ENCODE peak calls at places on chromosomes 13 and 19, in seven cellular contexts. F is mesothelial cell of epicardium; I is CD4-positive, alpha-beta T cell; G is HFF-Myc; L is mucosa of descending colon; H is nephron progenitor cell; Z is lower leg skin. N is an unnamed sample.

GRCh38 chr13:70042193-70042592 is 65.4 kb upstream of the ATXN8OS start:
- DNase-seq in Z (no peak), F (no peak), I (no peak), H (no peak), G (no peak), L (no peak), N (no peak)

GRCh38 chr19:3509566-3509989 is 3.5 kb downstream of the FZR1 start:
- DNase-seq in I (no peak), L (no peak), F (no peak), G (peak), Z (no peak), H (no peak), N (no peak)

GRCh38 chr19:2798158-2798685 is 12.9 kb downstream of the THOP1 start:
- DNase-seq in Z (no peak), H (no peak), L (no peak), I (no peak), G (no peak), F (no peak), N (no peak)

GRCh38 chr13:86960876-86961275 is 710.3 kb upstream of the SLITRK5 start:
- DNase-seq in I (no peak), G (no peak), H (no peak), L (no peak), F (no peak), Z (no peak), N (no peak)

GRCh38 chr13:60759499-60759898 is 362.5 kb downstream of the TDRD3 start:
- DNase-seq in G (no peak), L (peak), Z (no peak), H (no peak), F (no peak), I (no peak), N (no peak)

GRCh38 chr19:6774821-6775707 is 2.6 kb downstream of the VAV1 start:
- DNase-seq in I (no peak), Z (no peak), H (no peak), L (no peak), G (no peak), F (no peak), N (no peak)

GRCh38 chr19:35495107-35496064 is 5.1 kb upstream of the KRTDAP start:
- DNase-seq in L (peak), H (peak), I (peak), Z (no peak), G (peak), F (peak), N (peak)

GRCh38 chr13:75368167-75368566 is 113.8 kb downstream of the TBC1D4 start:
- DNase-seq in H (no peak), I (no peak), F (no peak), G (no peak), Z (no peak), L (peak), N (no peak)

GRCh38 chr19:47697863-47698609 is 15.2 kb upstream of the EHD2 start:
- DNase-seq in Z (peak), H (peak), F (no peak), I (peak), L (peak), G (peak), N (peak)

GRCh38 chr13:72952529-72953141 is 106.2 kb upstream of the KLF5 start:
- DNase-seq in I (no peak), L (peak), G (no peak), H (no peak), Z (no peak), F (no peak), N (no peak)

GRCh38 chr19:37551123-37551993 is 43.2 kb downstream of the ZNF571 start:
- DNase-seq in Z (no peak), F (no peak), H (no peak), G (no peak), I (no peak), L (peak), N (peak)

GRCh38 chr19:51407631-51408131 is 9.8 kb downstream of the SIGLEC10 start:
- DNase-seq in H (no peak), L (peak), Z (no peak), I (no peak), G (no peak), F (no peak), N (no peak)

GRCh38 chr19:36418287-36419001 is at the start of gene ZFP82:
- DNase-seq in I (peak), G (peak), H (peak), F (peak), L (peak), Z (peak), N (peak)

GRCh38 chr19:5625641-5626040 is 2.8 kb downstream of the SAFB start:
- DNase-seq in F (no peak), I (no peak), G (no peak), L (no peak), Z (no peak), H (no peak), N (no peak)

GRCh38 chr19:28603453-28603852 is 609.5 kb downstream of the UQCRFS1 start:
- DNase-seq in G (no peak), F (no peak), H (no peak), Z (no peak), I (no peak), L (no peak), N (no peak)

GRCh38 chr13:42532561-42533335 is 41.2 kb upstream of the TNFSF11 start:
- DNase-seq in Z (no peak), G (no peak), L (no peak), H (no peak), F (no peak), I (no peak), N (no peak)

GRCh38 chr19:3538965-3539742 is at the start of gene TEKTIP1:
- DNase-seq in G (no peak), I (no peak), Z (no peak), H (peak), L (no peak), F (no peak), N (no peak)

GRCh38 chr13:114074671-114075315 is 57.6 kb downstream of the RASA3 start:
- DNase-seq in Z (no peak), G (no peak), I (no peak), F (peak), H (peak), L (no peak), N (no peak)

GRCh38 chr19:3186891-3187661 is 1.3 kb downstream of the NCLN start:
- DNase-seq in I (no peak), H (no peak), F (no peak), L (no peak), G (no peak), Z (no peak), N (no peak)

GRCh38 chr13:97757807-97758206 is 195.7 kb upstream of the IPO5 start:
- DNase-seq in F (no peak), G (no peak), L (no peak), Z (no peak), I (no peak), H (no peak), N (no peak)

GRCh38 chr13:111854403-111854802 is 212.5 kb upstream of the SOX1 start:
- DNase-seq in G (no peak), L (no peak), I (no peak), H (no peak), F (no peak), Z (no peak), N (no peak)

GRCh38 chr13:45564108-45564507 is 51.4 kb downstream of the ERICH6B start:
- DNase-seq in F (no peak), G (peak), H (no peak), L (no peak), I (no peak), Z (no peak), N (no peak)

GRCh38 chr13:75330770-75331169 is 151.2 kb downstream of the TBC1D4 start:
- DNase-seq in I (no peak), F (no peak), H (no peak), Z (no peak), L (no peak), G (no peak), N (no peak)

GRCh38 chr13:110562696-110563462 is 1.4 kb upstream of the RAB20 start:
- DNase-seq in H (no peak), Z (no peak), G (no peak), L (peak), I (no peak), F (no peak), N (no peak)

GRCh38 chr19:29576761-29577661 is 29.1 kb upstream of the POP4 start:
- DNase-seq in G (no peak), I (no peak), F (no peak), H (no peak), L (no peak), Z (no peak), N (no peak)

GRCh38 chr13:83824561-83824960 is 57.7 kb downstream of the SLITRK1 start:
- DNase-seq in G (no peak), Z (no peak), H (no peak), I (no peak), F (no peak), L (no peak), N (no peak)

GRCh38 chr13:112106467-112107141 is 39.7 kb downstream of the SOX1 start:
- DNase-seq in H (peak), I (no peak), G (no peak), L (no peak), F (no peak), Z (no peak), N (no peak)

GRCh38 chr19:18538115-18538514 is 5.3 kb downstream of the FKBP8 start:
- DNase-seq in Z (no peak), H (no peak), L (no peak), F (no peak), I (no peak), G (no peak), N (no peak)

GRCh38 chr13:99311748-99312492 is 4.7 kb upstream of the GPR183 start:
- DNase-seq in H (no peak), G (no peak), L (no peak), Z (no peak), I (no peak), F (no peak), N (no peak)

GRCh38 chr19:1465191-1466016 is 13.6 kb downstream of the C19orf25 start:
- DNase-seq in H (peak), G (no peak), Z (no peak), L (peak), F (no peak), I (no peak), N (no peak)

GRCh38 chr13:99812611-99813010 is 159.0 kb downstream of the ZIC5 start:
- DNase-seq in H (no peak), F (no peak), G (no peak), Z (no peak), L (no peak), I (no peak), N (no peak)

GRCh38 chr13:51435002-51435578 is 17.7 kb downstream of the INTS6 start:
- DNase-seq in H (no peak), F (no peak), L (no peak), Z (no peak), G (no peak), I (no peak), N (no peak)

GRCh38 chr19:27966390-27966816 is 1246.5 kb downstream of the UQCRFS1 start:
- DNase-seq in H (no peak), F (no peak), G (no peak), I (no peak), L (no peak), Z (no peak), N (no peak)

GRCh38 chr19:6828698-6829633 is 56.5 kb downstream of the VAV1 start:
- DNase-seq in L (peak), F (no peak), I (no peak), H (no peak), G (no peak), Z (no peak), N (no peak)

GRCh38 chr13:77696006-77696862 is 1.3 kb upstream of the SLAIN1 start:
- DNase-seq in H (no peak), G (no peak), F (no peak), L (no peak), I (no peak), Z (no peak), N (no peak)

GRCh38 chr19:40623403-40624239 is 22.5 kb downstream of the LTBP4 start:
- DNase-seq in L (peak), H (peak), F (peak), G (no peak), Z (no peak), I (no peak), N (no peak)

GRCh38 chr19:13920940-13921744 is 15.1 kb downstream of the CC2D1A start:
- DNase-seq in I (no peak), L (no peak), F (no peak), Z (no peak), G (no peak), H (no peak), N (no peak)

DNA sequence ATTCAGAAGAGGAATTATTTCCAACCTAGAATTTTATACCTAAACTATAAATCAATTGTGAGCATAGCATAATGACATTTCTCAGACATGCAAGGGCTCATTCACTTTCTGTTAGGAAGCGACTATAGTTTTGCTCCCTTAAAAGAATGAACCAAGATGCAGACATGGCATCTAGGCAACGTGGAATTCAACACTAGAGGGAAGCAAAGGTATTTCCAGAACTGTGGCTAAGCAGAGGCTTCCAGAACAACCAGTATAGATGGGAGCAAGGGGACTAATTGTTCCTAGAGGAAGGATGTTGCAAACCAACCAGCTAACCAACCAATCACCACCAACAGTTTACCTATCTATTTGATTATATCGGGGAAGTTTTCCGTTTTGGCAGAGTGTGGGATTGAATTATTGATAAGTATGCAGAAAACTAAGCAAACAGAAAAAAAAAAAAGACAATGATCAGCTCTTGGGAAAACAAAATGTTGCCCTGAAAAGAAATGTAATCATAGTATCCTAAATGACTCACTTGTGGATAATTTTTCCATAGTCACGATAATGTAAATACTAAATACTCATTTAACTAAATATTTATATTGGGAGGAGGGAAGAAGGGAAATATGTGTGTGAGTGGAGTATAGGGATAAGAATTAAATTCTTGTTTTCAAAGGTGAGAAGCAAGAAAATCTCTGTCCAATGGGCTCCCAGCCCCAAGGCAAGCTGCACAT is 21.1 kb downstream of the ARL11 start:
- DNase-seq in G (no peak), I (no peak), F (no peak), Z (no peak), H (no peak), L (no peak), N (no peak)
- TF ChIP-seq CTCF in G (peak), I (no peak), F (no peak), Z (no peak), H (peak), L (no peak), N (no peak)

GRCh38 chr13:109253316-109253715 is 533.1 kb downstream of the IRS2 start:
- DNase-seq in F (no peak), G (no peak), L (no peak), I (no peak), H (no peak), Z (no peak), N (no peak)

GRCh38 chr13:109249780-109250528 is 536.4 kb downstream of the IRS2 start:
- DNase-seq in Z (no peak), G (no peak), F (no peak), I (no peak), L (no peak), H (no peak), N (no peak)

GRCh38 chr13:109254271-109254670 is 532.1 kb downstream of the IRS2 start:
- DNase-seq in Z (no peak), F (no peak), G (no peak), H (no peak), I (no peak), L (no peak), N (no peak)

GRCh38 chr13:109255457-109255856 is 530.9 kb downstream of the IRS2 start:
- DNase-seq in G (no peak), L (no peak), H (no peak), I (no peak), Z (no peak), F (no peak), N (no peak)

DNA sequence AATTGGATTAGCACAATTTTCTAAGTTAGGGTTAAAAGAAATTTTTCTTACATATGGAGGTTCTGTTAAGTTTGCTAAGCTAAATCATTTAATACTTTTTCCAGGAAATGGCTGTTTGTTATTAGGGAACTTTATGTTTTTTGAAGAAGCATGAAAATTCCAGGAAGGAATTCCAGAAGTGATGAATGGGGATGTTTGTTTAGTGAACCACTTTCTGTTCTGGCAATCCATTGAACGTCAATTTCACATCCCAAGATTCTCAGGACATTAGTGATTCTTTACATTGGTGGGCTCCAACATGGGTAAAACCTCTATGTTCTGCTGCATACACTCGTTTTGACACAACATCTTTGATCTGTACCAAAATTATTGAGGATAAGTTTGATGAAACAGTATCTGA is 534.4 kb downstream of the IRS2 start:
- DNase-seq in F (no peak), I (no peak), Z (no peak), G (no peak), L (no peak), H (no peak), N (no peak)
- TF ChIP-seq CTCF in F (no peak), I (no peak), Z (no peak), G (no peak), L (no peak), H (no peak), N (no peak)

DNA sequence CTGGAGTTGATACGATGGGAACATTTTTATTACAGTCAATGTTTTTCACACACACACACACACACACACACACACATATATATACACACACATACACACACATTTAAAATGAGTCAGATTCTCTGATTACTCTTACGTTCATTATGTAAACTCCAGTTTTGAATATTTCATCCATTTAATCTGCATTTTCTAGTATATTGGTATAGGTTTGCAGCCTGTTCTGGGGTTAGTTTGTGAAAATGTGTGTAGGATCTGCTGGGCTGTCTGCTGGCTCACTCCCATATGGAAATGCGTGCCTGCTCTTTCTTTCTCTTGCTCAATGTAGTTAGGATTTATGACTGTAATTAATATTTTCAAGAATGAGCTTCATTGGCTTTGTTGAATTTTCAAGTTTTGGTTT is 7.1 kb downstream of the LILRB2 start:
- DNase-seq in Z (no peak), I (no peak), H (no peak), L (no peak), G (no peak), F (no peak), N (no peak)
- TF ChIP-seq CTCF in Z (no peak), I (no peak), H (no peak), L (no peak), G (no peak), F (no peak), N (no peak)

DNA sequence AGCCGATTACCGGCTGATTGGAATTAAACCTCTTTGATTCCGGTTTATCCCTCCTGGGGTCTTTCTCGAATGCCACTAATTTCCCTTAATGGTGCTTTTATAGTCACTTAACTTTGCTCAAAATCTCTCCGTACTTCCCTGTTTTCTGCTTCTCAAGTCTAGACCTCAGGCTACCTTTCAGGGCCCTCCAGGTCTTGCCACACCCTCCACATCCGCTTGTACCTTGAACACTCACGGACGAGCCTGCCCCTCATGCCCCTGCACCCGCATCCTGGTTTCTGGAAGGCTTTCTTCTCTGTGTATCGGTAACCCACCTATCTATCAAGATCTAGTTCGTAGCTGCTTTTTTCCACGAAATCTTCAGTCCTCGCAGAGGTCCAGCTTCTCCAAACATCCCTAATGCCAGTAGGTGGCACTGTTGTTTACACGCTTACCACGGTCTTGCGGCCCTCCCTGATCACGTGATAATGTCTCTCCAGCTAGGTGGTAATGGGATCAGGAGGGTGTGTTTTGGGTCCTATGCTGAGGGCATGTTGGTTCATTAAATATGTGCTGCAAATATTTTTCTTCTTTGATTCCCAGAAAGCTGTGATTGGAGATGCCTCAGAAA is 13.8 kb downstream of the ATP12A start:
- DNase-seq in H (peak), F (no peak), L (peak), I (no peak), G (no peak), Z (no peak), N (no peak)
- TF ChIP-seq CTCF in H (peak), F (peak), L (peak), I (peak), G (peak), Z (no peak), N (no peak)

DNA sequence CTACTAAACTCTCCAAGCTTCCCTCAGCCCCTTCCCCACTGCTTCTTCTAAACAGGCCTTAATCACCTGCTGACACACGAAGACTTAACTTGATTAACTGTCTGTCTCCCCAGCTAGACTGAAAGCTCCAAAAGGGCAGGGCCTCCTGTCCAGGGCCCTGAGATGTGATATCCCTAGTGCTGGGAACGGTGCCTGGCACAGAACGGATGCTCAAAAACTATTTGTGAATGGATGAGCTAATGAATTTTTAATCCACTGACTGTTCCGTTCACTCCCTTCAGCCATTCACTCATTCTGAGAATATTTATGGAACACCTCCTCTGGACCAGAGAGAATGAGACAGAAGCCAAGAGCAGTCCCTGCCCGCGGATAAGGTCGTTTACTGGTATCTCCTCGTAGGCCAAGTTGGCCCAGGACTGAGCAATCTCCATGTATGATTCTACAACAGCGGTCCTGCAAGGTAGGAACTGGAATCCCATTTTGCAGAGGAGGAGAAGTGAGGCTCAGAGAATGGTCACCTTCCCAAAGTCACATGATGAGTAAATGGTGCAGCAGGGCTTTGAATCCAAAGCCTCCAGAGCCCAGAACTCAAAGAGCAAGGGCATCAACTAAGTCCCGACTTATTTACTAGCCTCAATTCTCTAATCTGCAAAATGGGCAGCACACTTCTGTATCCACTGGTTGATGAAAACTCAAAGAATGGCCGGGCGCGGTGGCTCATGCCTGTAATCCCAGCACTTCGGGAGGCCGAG is 3.4 kb downstream of the DMWD start:
- DNase-seq in I (no peak), F (no peak), G (no peak), H (no peak), Z (no peak), L (no peak), N (no peak)
- TF ChIP-seq CTCF in I (no peak), F (no peak), G (no peak), H (no peak), Z (no peak), L (no peak), N (no peak)

GRCh38 chr19:15977193-15977592 is 28.4 kb downstream of the OR10H4 start:
- DNase-seq in G (no peak), Z (no peak), I (no peak), F (no peak), L (no peak), H (no peak), N (no peak)

GRCh38 chr19:15971217-15971616 is 22.4 kb downstream of the OR10H4 start:
- DNase-seq in F (no peak), G (no peak), Z (no peak), H (no peak), L (no peak), I (no peak), N (no peak)
- TF ChIP-seq CTCF in F (no peak), G (no peak), Z (no peak), H (no peak), L (no peak), I (no peak), N (no peak)